ENCODE peak calls at places on chromosomes 13 and 19, in ten cellular contexts. T is fibroblast of lung, Z is adrenal gland, N is colonic mucosa, C is osteoblast, D is ovary, M is Caco-2, U is HCT116, K is spleen, O is Peyer's patch. P is an unnamed sample. For H3K36me3, the result is how much of the 10 kb centered on the place peaks cover.

GRCh38 chr13:106619688-106620555 is 52.0 kb upstream of the ARGLU1 start:
- DNase-seq in T (peak), Z (no peak), N (peak), C (peak), D (peak), M (no peak), U (peak), K (no peak), O (peak), P (peak)

GRCh38 chr19:41310031-41310831 is at the start of gene CCDC97:
- DNase-seq in T (peak), Z (peak), N (peak), C (peak), D (peak), M (peak), U (peak), K (peak), O (peak), P (no peak)

GRCh38 chr13:102839462-102839861 is 6.4 kb upstream of the ERCC5 start:
- DNase-seq in T (no peak), Z (no peak), N (no peak), C (no peak), D (no peak), M (no peak), U (no peak), K (no peak), O (no peak), P (no peak)

GRCh38 chr19:54248016-54248601 is 5.5 kb upstream of the LILRA6 start:
- DNase-seq in T (no peak), Z (no peak), N (no peak), C (peak), D (no peak), M (no peak), U (no peak), K (peak), O (peak), P (peak)

GRCh38 chr19:35294328-35294727 is 2.4 kb downstream of the MAG start:
- DNase-seq in T (no peak), Z (no peak), N (no peak), C (peak), D (no peak), M (no peak), U (no peak), K (no peak), O (no peak), P (no peak)

GRCh38 chr13:106794131-106794530 is 226.2 kb upstream of the ARGLU1 start:
- DNase-seq in T (no peak), Z (no peak), N (no peak), C (no peak), D (no peak), M (no peak), U (no peak), K (no peak), O (no peak), P (no peak)

GRCh38 chr19:54507824-54508223 is 5.2 kb downstream of the LAIR2 start:
- DNase-seq in T (no peak), Z (no peak), N (no peak), C (peak), D (no peak), M (no peak), U (no peak), K (no peak), O (no peak), P (no peak)

GRCh38 chr13:44726214-44726613 is 150.1 kb upstream of the TSC22D1 start:
- DNase-seq in T (peak), Z (no peak), N (no peak), C (peak), D (no peak), M (no peak), U (no peak), K (no peak), O (no peak), P (no peak)

GRCh38 chr19:50877338-50877737 is 4.1 kb downstream of the KLK2 start:
- DNase-seq in T (no peak), Z (no peak), N (no peak), C (no peak), D (no peak), M (no peak), U (no peak), K (no peak), O (no peak), P (no peak)

DNA sequence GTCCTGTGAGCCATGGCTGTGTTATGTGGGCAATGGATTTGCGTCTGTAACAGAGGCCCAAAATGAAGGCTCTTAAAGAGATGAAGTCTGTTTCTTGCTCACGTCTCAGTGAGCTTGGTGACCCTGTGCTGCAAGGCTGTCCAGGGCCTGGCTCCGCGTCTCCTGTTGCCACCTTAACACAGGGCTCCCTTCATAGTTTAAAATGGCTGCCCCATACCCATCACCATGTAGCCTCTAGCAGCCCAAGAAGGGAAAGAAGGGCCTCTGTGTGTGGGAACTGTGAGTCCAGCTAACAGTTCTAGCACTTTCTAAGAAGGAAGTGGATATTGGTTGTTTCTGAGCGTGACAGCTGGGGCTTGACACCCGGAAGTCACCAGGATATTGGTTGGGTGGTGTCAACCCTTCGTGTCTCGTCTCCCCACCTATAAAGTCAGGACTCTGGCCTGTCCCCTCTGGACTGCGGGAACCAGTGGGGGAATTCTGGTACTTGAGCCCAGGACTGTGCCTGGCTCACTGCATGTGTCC is 20.9 kb downstream of the TMED1 start:
- DNase-seq in T (no peak), Z (no peak), N (no peak), C (no peak), D (no peak), M (no peak), U (no peak), K (no peak), O (no peak), P (no peak)
- H3K36me3 ChIP-seq in T (under half), Z (under half), N (under half), C (half or more), D (under half), M (under half), U (under half), K (under half), O (under half), P (under half)

GRCh38 chr19:38528213-38528755 is 89.5 kb downstream of the MAP4K1 start:
- DNase-seq in T (no peak), Z (no peak), N (no peak), C (no peak), D (no peak), M (no peak), U (no peak), K (no peak), O (no peak), P (no peak)

GRCh38 chr19:38527466-38528136 is 90.2 kb downstream of the MAP4K1 start:
- DNase-seq in T (no peak), Z (no peak), N (no peak), C (no peak), D (no peak), M (no peak), U (no peak), K (no peak), O (no peak), P (no peak)

GRCh38 chr19:38531515-38531914 is 86.2 kb downstream of the MAP4K1 start:
- DNase-seq in T (no peak), Z (no peak), N (no peak), C (no peak), D (no peak), M (no peak), U (no peak), K (no peak), O (no peak), P (no peak)

GRCh38 chr19:38528931-38529330 is 88.8 kb downstream of the MAP4K1 start:
- DNase-seq in T (no peak), Z (no peak), N (no peak), C (no peak), D (no peak), M (no peak), U (no peak), K (no peak), O (no peak), P (no peak)

DNA sequence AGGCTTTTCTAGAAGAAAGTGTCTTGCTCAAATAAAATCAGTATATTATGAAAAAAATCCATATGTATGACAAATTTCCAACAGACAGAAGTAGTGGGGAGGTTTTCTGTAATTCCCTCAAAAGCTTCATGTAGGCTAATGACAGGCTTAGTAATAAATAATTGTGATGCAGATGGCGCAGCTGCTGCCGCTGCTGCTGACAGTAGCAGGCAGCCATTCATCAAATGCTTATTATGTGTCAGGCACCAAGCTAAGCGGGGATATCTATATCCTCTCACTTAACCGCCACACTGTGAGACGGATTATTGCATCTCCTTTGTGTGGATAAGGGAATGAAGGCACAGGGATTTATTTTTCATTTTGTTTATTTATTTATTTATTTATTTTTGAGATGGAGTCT is 88.1 kb downstream of the MAP4K1 start:
- DNase-seq in T (no peak), Z (no peak), N (no peak), C (no peak), D (no peak), M (no peak), U (no peak), K (no peak), O (no peak), P (no peak)
- TF ChIP-seq CTCF in T (no peak), Z (no peak), N (no peak), C (no peak), D (no peak), M (no peak), U (no peak), K (no peak), O (no peak), P (no peak)

GRCh38 chr19:19634516-19635312 is 6.7 kb upstream of the LPAR2 start:
- DNase-seq in T (no peak), Z (no peak), N (no peak), C (peak), D (no peak), M (no peak), U (no peak), K (no peak), O (no peak), P (no peak)

GRCh38 chr19:19636573-19636972 is 6.9 kb downstream of the GMIP start:
- DNase-seq in T (no peak), Z (no peak), N (no peak), C (no peak), D (no peak), M (no peak), U (no peak), K (no peak), O (no peak), P (no peak)

GRCh38 chr19:19637186-19637522 is 6.3 kb downstream of the GMIP start:
- DNase-seq in T (no peak), Z (no peak), N (no peak), C (no peak), D (no peak), M (no peak), U (no peak), K (peak), O (no peak), P (no peak)

GRCh38 chr19:19633711-19634515 is 5.9 kb upstream of the LPAR2 start:
- DNase-seq in T (no peak), Z (no peak), N (no peak), C (peak), D (no peak), M (no peak), U (no peak), K (no peak), O (no peak), P (no peak)

GRCh38 chr19:19635313-19635702 is 7.3 kb upstream of the LPAR2 start:
- DNase-seq in T (no peak), Z (no peak), N (no peak), C (peak), D (no peak), M (no peak), U (no peak), K (no peak), O (no peak), P (no peak)
- H3K36me3 ChIP-seq in T (under half), Z (under half), N (under half), C (under half), D (under half), M (under half), U (under half), K (half or more), O (under half), P (under half)

GRCh38 chr13:67075239-67075638 is 154.9 kb downstream of the PCDH9 start:
- DNase-seq in T (peak), Z (no peak), N (no peak), C (no peak), D (no peak), M (no peak), U (no peak), K (no peak), O (no peak), P (no peak)
- TF ChIP-seq CTCF in T (no peak), Z (no peak), N (no peak), C (peak), D (no peak), M (no peak), U (no peak), K (no peak), O (no peak), P (no peak)

DNA sequence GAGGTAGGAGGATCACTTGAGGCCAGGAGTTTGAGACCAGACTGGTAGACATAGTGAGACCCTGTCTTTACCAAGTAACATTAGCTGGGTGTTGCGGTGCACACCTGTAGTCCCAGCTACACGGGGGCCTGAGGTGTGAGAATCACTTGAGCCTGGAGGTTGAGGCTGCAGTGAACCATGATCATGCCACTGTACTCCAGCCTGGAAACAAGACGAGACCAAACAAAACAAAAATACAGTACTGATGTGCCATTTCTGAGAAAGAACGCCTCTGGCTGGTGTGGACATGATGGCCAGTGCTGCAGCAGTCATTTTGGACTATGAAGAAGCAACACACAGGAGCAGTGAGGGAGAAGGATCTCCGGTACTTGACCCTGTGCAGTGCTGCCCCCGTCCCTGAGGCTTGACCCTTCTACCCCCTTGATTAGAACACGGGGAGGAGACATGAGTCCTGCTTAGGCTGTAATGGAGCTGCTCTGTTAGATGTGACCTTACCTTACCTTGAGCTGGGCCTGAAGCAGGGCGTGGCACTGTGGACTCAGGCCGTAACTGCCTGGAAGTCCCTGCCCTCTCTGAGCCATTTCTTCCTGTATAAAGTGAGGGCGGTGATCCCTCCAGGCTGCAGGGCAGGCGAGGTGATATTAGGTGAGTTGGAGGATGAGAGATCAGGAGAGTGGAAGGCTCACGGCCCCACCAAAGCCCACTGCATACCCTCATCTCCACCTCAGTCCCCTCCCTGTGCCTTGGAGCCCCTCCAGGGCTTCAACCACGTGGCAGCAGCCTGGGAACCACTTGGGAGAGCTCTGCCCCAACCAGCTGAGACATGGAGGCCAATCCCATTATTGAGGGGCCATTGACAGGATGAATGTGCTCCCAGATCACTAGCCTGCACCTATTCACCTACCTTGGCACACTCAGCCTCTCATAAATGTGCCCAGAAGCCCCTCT is 5.9 kb downstream of the RPL18A start:
- DNase-seq in T (no peak), Z (no peak), N (peak), C (peak), D (peak), M (peak), U (peak), K (no peak), O (peak), P (no peak)
- H3K36me3 ChIP-seq in T (under half), Z (under half), N (under half), C (under half), D (under half), M (under half), U (under half), K (under half), O (under half), P (under half)

GRCh38 chr13:48975101-48975925 is at the start of gene FNDC3A:
- DNase-seq in T (peak), Z (peak), N (peak), C (peak), D (peak), M (peak), U (peak), K (peak), O (peak), P (no peak)
- TF ChIP-seq CTCF in T (no peak), Z (no peak), N (no peak), C (no peak), D (no peak), M (no peak), U (no peak), K (no peak), O (no peak), P (no peak)

DNA sequence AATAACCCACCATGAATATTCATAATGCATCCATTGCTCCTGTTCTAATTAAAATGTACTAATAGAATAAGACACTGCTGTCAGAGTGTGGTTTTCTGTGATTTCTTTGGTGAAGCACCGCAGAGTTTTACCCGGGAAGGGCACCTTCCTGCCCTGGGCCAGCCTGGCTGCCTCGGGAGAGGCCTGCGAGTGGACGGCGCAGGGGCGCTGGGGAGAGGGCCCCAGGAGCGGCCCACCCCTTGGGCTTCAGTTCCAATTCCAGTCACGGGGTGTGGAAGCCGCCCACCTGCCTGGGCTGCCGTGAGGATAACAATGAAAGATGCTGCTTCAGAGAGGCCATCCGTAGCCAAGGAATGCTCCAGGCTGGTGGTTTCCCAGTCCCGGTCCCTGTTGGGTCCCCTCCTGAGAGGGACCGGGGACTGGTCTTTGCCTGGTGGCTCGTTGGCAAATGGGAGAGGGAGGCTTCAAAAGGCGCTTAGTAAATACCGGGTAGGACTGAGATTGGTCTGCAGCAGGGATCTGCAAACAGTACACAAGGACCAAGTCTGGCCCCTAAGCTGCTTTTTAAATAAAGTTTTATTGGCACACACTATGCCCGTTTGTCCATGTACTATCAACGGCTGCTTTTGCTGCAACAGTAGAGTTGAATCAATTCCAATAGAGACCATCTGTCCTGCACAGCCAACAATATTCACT is 18.0 kb downstream of the TCF3 start:
- DNase-seq in T (no peak), Z (no peak), N (no peak), C (peak), D (no peak), M (no peak), U (no peak), K (no peak), O (no peak), P (no peak)
- H3K36me3 ChIP-seq in T (under half), Z (under half), N (under half), C (under half), D (under half), M (under half), U (under half), K (half or more), O (under half), P (under half)

P was measured in vagina.